ENCODE peak calls at places on chromosomes 7 and 10, in ten cellular contexts. T is Kasumi-1; I is heart left ventricle; G is AG08395; N is NCI-H1092 treated with DMSO at 0.1 percent for 48 hours; K is T-helper 2 cell; F is effector CD4-positive, alpha-beta T cell; P is NCI-H345; R is stimulated activated CD8-positive, alpha-beta memory T cell treated with anti-CD3 and anti-CD28 coated beads, Interleukin-4, amount 100 ng/mL, for 48 hours; S is CD8-positive, alpha-beta memory T cell. A is an unnamed sample.

GRCh38 chr10:79318369-79318768 is 28.9 kb upstream of the PPIF start:
- DNase-seq in T (no peak), I (no peak), G (no peak), N (no peak), K (no peak), F (no peak), P (no peak), R (no peak), S (no peak), A (no peak)

GRCh38 chr10:3763035-3763456 is 22.0 kb downstream of the KLF6 start:
- DNase-seq in T (no peak), I (peak), G (no peak), N (no peak), K (no peak), F (no peak), P (no peak), R (peak), S (no peak), A (no peak)

GRCh38 chr10:126459878-126460481 is 71.7 kb upstream of the ADAM12 start:
- DNase-seq in T (no peak), I (no peak), G (peak), N (no peak), K (no peak), F (no peak), P (peak), R (no peak), S (no peak), A (no peak)

GRCh38 chr10:7230956-7231355 is 179.9 kb downstream of the SFMBT2 start:
- DNase-seq in T (no peak), I (no peak), G (no peak), N (no peak), K (no peak), F (no peak), P (no peak), R (no peak), S (no peak), A (no peak)

GRCh38 chr10:128040681-128041080 is 85.5 kb downstream of the MKI67 start:
- DNase-seq in T (no peak), I (no peak), G (no peak), N (no peak), K (no peak), F (no peak), P (no peak), R (no peak), S (no peak), A (peak)

GRCh38 chr7:121503039-121503438 is 106.9 kb upstream of the FAM3C start:
- DNase-seq in T (no peak), I (no peak), G (no peak), N (no peak), K (no peak), F (no peak), P (no peak), R (no peak), S (no peak), A (no peak)

GRCh38 chr10:132532784-132533560 is 4.6 kb upstream of the INPP5A start:
- DNase-seq in T (no peak), I (no peak), G (no peak), N (no peak), K (no peak), F (no peak), P (no peak), R (no peak), S (no peak), A (peak)

GRCh38 chr7:39458346-39458745 is 107.9 kb upstream of the YAE1 start:
- DNase-seq in T (no peak), I (no peak), G (peak), N (no peak), K (no peak), F (no peak), P (no peak), R (no peak), S (no peak), A (peak)

GRCh38 chr7:17680943-17681351 is 259.3 kb downstream of the SNX13 start:
- DNase-seq in T (no peak), I (no peak), G (peak), N (peak), K (no peak), F (no peak), P (peak), R (no peak), S (no peak), A (no peak)

GRCh38 chr10:91798736-91799579 is 732 bp downstream of the TNKS2 start:
- DNase-seq in T (peak), I (no peak), G (peak), N (no peak), K (peak), F (peak), P (peak), R (peak), S (peak), A (peak)

GRCh38 chr7:116145245-116145852 is 65.0 kb upstream of the TES start:
- DNase-seq in T (no peak), I (no peak), G (no peak), N (no peak), K (no peak), F (no peak), P (no peak), R (no peak), S (no peak), A (no peak)

GRCh38 chr10:79397575-79398303 is 47.7 kb downstream of the ZCCHC24 start:
- DNase-seq in T (no peak), I (peak), G (peak), N (no peak), K (no peak), F (no peak), P (no peak), R (no peak), S (no peak), A (no peak)

GRCh38 chr7:139370943-139371313 is 11.2 kb downstream of the LUC7L2 start:
- DNase-seq in T (no peak), I (no peak), G (no peak), N (no peak), K (no peak), F (no peak), P (no peak), R (no peak), S (no peak), A (no peak)

GRCh38 chr10:22366771-22367170 is 21.5 kb downstream of the SPAG6 start:
- DNase-seq in T (no peak), I (no peak), G (no peak), N (no peak), K (no peak), F (no peak), P (no peak), R (no peak), S (no peak), A (no peak)

GRCh38 chr7:30997316-30997715 is 33.6 kb downstream of the GHRHR start:
- DNase-seq in T (no peak), I (no peak), G (peak), N (no peak), K (no peak), F (no peak), P (no peak), R (no peak), S (no peak), A (no peak)

GRCh38 chr7:143419880-143420279 is 11.2 kb upstream of the EPHA1 start:
- DNase-seq in T (no peak), I (no peak), G (no peak), N (no peak), K (no peak), F (no peak), P (peak), R (no peak), S (no peak), A (peak)

GRCh38 chr7:86926732-86927131 is 132.7 kb downstream of the ELAPOR2 start:
- DNase-seq in T (peak), I (no peak), G (peak), N (peak), K (peak), F (peak), P (peak), R (no peak), S (peak), A (no peak)

GRCh38 chr7:94206295-94206694 is 188.4 kb upstream of the COL1A2 start:
- DNase-seq in T (no peak), I (no peak), G (no peak), N (no peak), K (no peak), F (no peak), P (no peak), R (no peak), S (no peak), A (no peak)

GRCh38 chr7:33757563-33758165 is 147.7 kb upstream of the BMPER start:
- DNase-seq in T (peak), I (no peak), G (peak), N (peak), K (no peak), F (no peak), P (peak), R (peak), S (no peak), A (peak)

GRCh38 chr10:909831-910230 is 21.7 kb downstream of the LARP4B start:
- DNase-seq in T (no peak), I (peak), G (peak), N (no peak), K (no peak), F (no peak), P (no peak), R (no peak), S (no peak), A (no peak)

GRCh38 chr10:25875555-25876165 is 58.4 kb upstream of the MYO3A start:
- DNase-seq in T (peak), I (peak), G (peak), N (peak), K (peak), F (peak), P (peak), R (peak), S (peak), A (peak)

GRCh38 chr7:28957822-28958234 is 302 bp downstream of the TRIL start:
- DNase-seq in T (no peak), I (no peak), G (no peak), N (peak), K (no peak), F (no peak), P (no peak), R (no peak), S (no peak), A (no peak)

GRCh38 chr10:5449823-5450222 is 37.5 kb downstream of the NET1 start:
- DNase-seq in T (peak), I (no peak), G (peak), N (no peak), K (no peak), F (no peak), P (no peak), R (no peak), S (no peak), A (no peak)

GRCh38 chr7:88927-89921 is 103.1 kb upstream of the FAM20C start:
- DNase-seq in T (peak), I (no peak), G (peak), N (no peak), K (no peak), F (no peak), P (no peak), R (peak), S (no peak), A (no peak)

GRCh38 chr10:114303556-114303955 is 64.5 kb downstream of the VWA2 start:
- DNase-seq in T (no peak), I (no peak), G (no peak), N (no peak), K (no peak), F (no peak), P (no peak), R (no peak), S (no peak), A (no peak)

GRCh38 chr10:4450169-4450568 is 375.8 kb upstream of the AKR1E2 start:
- DNase-seq in T (no peak), I (no peak), G (no peak), N (no peak), K (no peak), F (no peak), P (no peak), R (no peak), S (no peak), A (no peak)

GRCh38 chr10:24771943-24772747 is 48.5 kb upstream of the ARHGAP21 start:
- DNase-seq in T (no peak), I (no peak), G (no peak), N (no peak), K (no peak), F (no peak), P (no peak), R (no peak), S (no peak), A (no peak)

GRCh38 chr10:107418411-107418810 is 253.9 kb upstream of the SORCS1 start:
- DNase-seq in T (no peak), I (no peak), G (no peak), N (no peak), K (no peak), F (no peak), P (no peak), R (no peak), S (no peak), A (no peak)

GRCh38 chr10:80324086-80324485 is 32.5 kb downstream of the DYDC1 start:
- DNase-seq in T (peak), I (no peak), G (peak), N (no peak), K (no peak), F (no peak), P (no peak), R (no peak), S (no peak), A (no peak)

GRCh38 chr7:137579913-137580640 is 236.5 kb upstream of the PTN start:
- DNase-seq in T (no peak), I (no peak), G (peak), N (no peak), K (no peak), F (no peak), P (no peak), R (no peak), S (no peak), A (no peak)

GRCh38 chr7:140212100-140212881 is 35.5 kb upstream of the KDM7A start:
- DNase-seq in T (no peak), I (no peak), G (no peak), N (no peak), K (no peak), F (no peak), P (no peak), R (peak), S (no peak), A (peak)

GRCh38 chr7:36827914-36828313 is 103.6 kb upstream of the AOAH start:
- DNase-seq in T (no peak), I (no peak), G (no peak), N (no peak), K (no peak), F (no peak), P (no peak), R (no peak), S (no peak), A (no peak)

GRCh38 chr7:117862378-117862777 is 10.9 kb downstream of the CTTNBP2 start:
- DNase-seq in T (no peak), I (no peak), G (no peak), N (no peak), K (no peak), F (no peak), P (no peak), R (no peak), S (no peak), A (no peak)

GRCh38 chr10:44373341-44373995 is 11.4 kb downstream of the CXCL12 start:
- DNase-seq in T (no peak), I (no peak), G (no peak), N (no peak), K (no peak), F (no peak), P (no peak), R (no peak), S (no peak), A (no peak)

GRCh38 chr10:7186387-7187032 is 224.3 kb downstream of the SFMBT2 start:
- DNase-seq in T (peak), I (no peak), G (no peak), N (no peak), K (no peak), F (no peak), P (no peak), R (peak), S (no peak), A (no peak)